ENCODE peak calls at places on chromosomes 11 and 22, in seven cellular contexts. U is PC-9, W is PC-3, F is HCT116, Q is GM23338, B is SK-N-SH, J is hepatocyte. I is an unnamed sample.

GRCh38 chr11:63337070-63337469 is 32.5 kb upstream of the SLC22A9 start:
- DNase-seq in W (no peak), J (no peak), B (no peak), Q (no peak), F (no peak), U (no peak), I (no peak)

GRCh38 chr11:96664108-96664507 is 274.3 kb downstream of the JRKL start:
- DNase-seq in W (no peak), U (no peak), B (no peak), Q (no peak), J (no peak), F (no peak), I (no peak)

GRCh38 chr11:35262735-35263134 is 123.8 kb downstream of the CD44 start:
- DNase-seq in F (no peak), U (no peak), W (no peak), Q (no peak), B (no peak), J (no peak), I (no peak)

GRCh38 chr11:26860411-26860810 is 133.5 kb upstream of the FIBIN start:
- DNase-seq in F (no peak), U (no peak), B (no peak), W (no peak), J (no peak), Q (no peak), I (no peak)

GRCh38 chr11:128928400-128928799 is 14.3 kb downstream of the TP53AIP1 start:
- DNase-seq in B (no peak), Q (no peak), U (no peak), J (no peak), W (no peak), F (no peak), I (peak; percentile 92)

GRCh38 chr22:30777589-30777988 is 82.9 kb downstream of the OSBP2 start:
- DNase-seq in F (no peak), U (no peak), J (no peak), Q (no peak), W (no peak), B (peak; percentile 31), I (no peak)

GRCh38 chr11:5679811-5680210 is 5.1 kb downstream of the TRIM5 start:
- DNase-seq in Q (no peak), B (no peak), U (no peak), J (no peak), F (no peak), W (no peak), I (no peak)

GRCh38 chr11:6232899-6233298 is 1.5 kb downstream of the FHIP1B start:
- DNase-seq in B (no peak), F (no peak), U (no peak), J (no peak), Q (no peak), W (no peak), I (no peak)

GRCh38 chr22:38513063-38513462 is 7.0 kb upstream of the DDX17 start:
- DNase-seq in J (peak; percentile 36), Q (peak; percentile 74), B (peak; percentile 19), W (peak; percentile 3), U (no peak), F (no peak), I (peak; percentile 77)

GRCh38 chr11:77211040-77211451 is 83.0 kb downstream of the MYO7A start:
- DNase-seq in Q (no peak), W (no peak), J (no peak), F (no peak), U (no peak), B (peak; percentile 6), I (peak; percentile 2)

GRCh38 chr22:18987765-18988164 is 51.7 kb upstream of the PRODH start:
- DNase-seq in U (no peak), F (no peak), B (peak; percentile 52), Q (peak; percentile 87), J (peak; percentile 42), W (no peak), I (no peak)

GRCh38 chr11:69203901-69204245 is 48.1 kb downstream of the SMIM38 start:
- DNase-seq in B (no peak), J (no peak), Q (no peak), U (no peak), W (no peak), F (no peak), I (no peak)

GRCh38 chr11:63574856-63575602 is 11.8 kb upstream of the PLAAT2 start:
- DNase-seq in B (no peak), J (peak; percentile 61), U (no peak), W (no peak), Q (no peak), F (no peak), I (no peak)

GRCh38 chr22:24326266-24326665 is 55.6 kb downstream of the SPECC1L start:
- DNase-seq in U (no peak), B (peak; percentile 19), Q (no peak), F (no peak), J (no peak), W (no peak), I (no peak)

DNA sequence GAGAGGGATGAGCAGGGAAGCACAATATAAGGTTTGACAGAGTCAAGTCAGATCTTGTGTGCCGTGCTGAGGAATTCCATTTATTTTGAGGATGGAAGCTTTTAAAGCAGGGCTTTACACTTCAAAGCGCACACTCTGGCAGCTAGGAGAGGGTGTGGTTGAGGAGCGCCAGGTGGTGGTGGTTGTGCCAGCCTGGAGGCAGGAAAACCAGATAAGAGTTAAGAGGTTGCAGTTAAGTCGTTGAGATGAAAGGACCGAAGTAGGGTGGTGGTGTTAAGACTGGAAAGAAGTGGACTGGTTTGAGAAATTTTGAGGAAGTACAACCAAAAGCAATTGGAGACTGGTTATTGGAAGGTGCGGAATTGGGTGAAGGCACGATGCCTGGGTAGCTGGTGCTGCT is 231.6 kb upstream of the TBCEL start:
- DNase-seq in U (no peak), F (no peak), J (no peak), B (no peak), W (no peak), Q (no peak), I (no peak)
- H3K27me3 ChIP-seq in U (peaks cover 98% of the 10 kb centered on the region), F (peaks cover 61% of the 10 kb centered on the region), J (no peaks in the 10 kb centered on the region), B (no peaks in the 10 kb centered on the region), W (peaks cover 91% of the 10 kb centered on the region), Q (no peaks in the 10 kb centered on the region), I (no peaks in the 10 kb centered on the region)

GRCh38 chr11:93028959-93029536 is 59.6 kb downstream of the MTNR1B start:
- DNase-seq in J (no peak), W (no peak), B (no peak), F (no peak), Q (no peak), U (no peak), I (peak; percentile 46)
- H3K9me2 ChIP-seq in J (no peaks in the 10 kb centered on the region), W (no peaks in the 10 kb centered on the region), B (no peaks in the 10 kb centered on the region), F (no peaks in the 10 kb centered on the region), Q (peaks cover 4% of the 10 kb centered on the region), U (no peaks in the 10 kb centered on the region), I (no peaks in the 10 kb centered on the region)

DNA sequence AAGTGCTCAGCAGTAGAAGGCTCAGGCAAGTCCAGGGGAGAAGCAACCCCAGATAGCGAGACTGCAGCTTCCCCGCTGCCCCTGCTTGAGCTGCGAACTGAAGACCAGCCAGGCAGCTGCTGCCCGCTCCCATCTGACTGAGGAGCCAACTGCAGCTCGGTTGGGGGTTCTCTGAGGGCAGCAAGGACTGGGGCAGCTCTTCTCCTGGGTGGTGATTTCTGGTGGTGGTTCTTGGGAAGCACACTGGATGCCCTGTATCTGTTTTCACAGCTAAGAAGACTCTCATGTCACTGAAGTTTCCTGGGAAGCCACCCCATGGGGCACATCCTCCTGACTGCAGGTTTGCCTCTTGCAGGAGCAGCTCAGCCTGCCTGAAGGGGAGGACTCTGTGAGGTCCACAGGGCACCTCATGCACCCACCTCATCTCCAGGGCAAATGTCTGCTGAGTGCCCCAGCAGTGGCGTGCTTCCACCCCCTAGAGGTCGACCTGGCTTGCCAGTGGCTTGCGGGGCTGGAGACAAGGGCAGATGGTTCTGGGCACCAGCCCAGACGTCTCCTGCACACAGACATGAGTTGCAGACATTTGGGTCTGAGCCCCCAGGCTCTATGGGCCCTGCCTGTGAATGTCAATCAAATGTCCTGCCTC is 801.1 kb downstream of the BRD1 start:
- DNase-seq in W (no peak), U (no peak), B (peak; percentile 62), J (no peak), Q (no peak), F (no peak), I (no peak)
- TF ChIP-seq CTCF in W (no peak), U (no peak), B (no peak), J (peak; percentile 17), Q (no peak), F (no peak), I (no peak)

DNA sequence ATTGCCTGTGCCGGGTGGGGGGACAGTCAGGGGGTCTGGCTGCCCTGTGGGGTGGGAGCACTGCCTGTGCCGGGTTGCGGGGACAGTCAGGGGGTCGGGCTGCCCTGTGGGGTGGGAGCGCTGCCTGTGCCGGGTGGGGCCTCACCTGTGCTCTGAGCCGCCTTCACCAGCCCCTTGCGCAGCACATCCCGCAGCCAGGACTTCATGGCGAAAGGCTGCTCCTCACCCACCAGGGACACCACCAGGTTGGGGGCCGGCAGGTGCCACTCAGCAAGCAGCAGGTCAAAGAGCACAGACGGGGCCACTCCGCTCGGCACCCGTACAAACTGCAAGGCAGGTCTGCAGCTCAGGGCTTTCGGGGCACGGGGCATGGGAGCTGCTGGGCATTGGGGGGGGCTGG is 21.4 kb downstream of the TSSC4 start:
- DNase-seq in J (no peak), F (no peak), W (no peak), U (no peak), Q (no peak), B (no peak), I (no peak)
- H3K27me3 ChIP-seq in J (no peaks in the 10 kb centered on the region), F (no peaks in the 10 kb centered on the region), W (no peaks in the 10 kb centered on the region), U (peaks cover 23% of the 10 kb centered on the region), Q (no peaks in the 10 kb centered on the region), B (no peaks in the 10 kb centered on the region), I (peaks cover 85% of the 10 kb centered on the region)

DNA sequence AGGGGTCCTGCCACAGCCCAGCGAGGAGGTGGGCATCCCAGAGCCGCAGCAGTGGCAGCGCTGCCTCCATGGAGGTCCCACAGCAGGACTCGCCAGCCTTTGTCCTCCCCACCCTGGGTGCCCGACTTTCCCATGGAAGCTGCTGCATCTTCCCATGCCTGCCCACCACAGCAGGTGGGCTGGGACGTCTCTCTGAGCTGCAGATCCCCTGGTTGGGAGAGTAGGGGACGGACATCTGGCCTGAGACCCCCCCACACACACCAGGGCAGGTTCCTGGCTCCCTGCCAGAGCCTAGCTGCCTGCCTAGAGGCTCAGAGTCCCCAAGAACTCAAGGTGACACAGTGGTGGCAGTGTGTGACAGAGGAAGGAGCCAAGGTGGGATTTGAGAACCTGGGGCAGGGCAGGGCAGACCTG is 21.5 kb upstream of the PRR5 start:
- DNase-seq in B (peak; percentile 75), Q (no peak), J (no peak), U (no peak), F (no peak), W (no peak), I (no peak)
- H3K9me2 ChIP-seq in B (no peaks in the 10 kb centered on the region), Q (no peaks in the 10 kb centered on the region), J (no peaks in the 10 kb centered on the region), U (no peaks in the 10 kb centered on the region), F (no peaks in the 10 kb centered on the region), W (no peaks in the 10 kb centered on the region), I (no peaks in the 10 kb centered on the region)